ENCODE peak calls at places on chromosomes 7 and 10, in seven cellular contexts. I is neural progenitor cell, Y is GM23338, E is esophagus muscularis mucosa, V is lung, W is A549, S is H1. M is an unnamed sample.

GRCh38 chr7:16638282-16639265 is 7.0 kb downstream of the ANKMY2 start:
- DNase-seq in I (peak; percentile 66), Y (no peak), E (no peak), V (no peak), W (no peak), S (no peak), M (no peak)

GRCh38 chr7:2405601-2406345 is 2.4 kb downstream of the CHST12 start:
- DNase-seq in I (no peak), Y (no peak), E (no peak), V (no peak), W (no peak), S (no peak), M (no peak)

GRCh38 chr7:107939472-107940145 is 48.6 kb downstream of the DLD start:
- DNase-seq in I (no peak), Y (no peak), E (no peak), V (no peak), W (no peak), S (no peak), M (peak; percentile 57)

GRCh38 chr10:111612273-111612672 is 535.4 kb downstream of the ADRA2A start:
- DNase-seq in I (no peak), Y (no peak), E (no peak), V (no peak), W (no peak), S (no peak), M (no peak)

GRCh38 chr10:11678074-11678793 is 63.9 kb upstream of the ECHDC3 start:
- DNase-seq in I (no peak), Y (no peak), E (no peak), V (no peak), W (no peak), S (no peak), M (peak; percentile 50)

GRCh38 chr7:38374507-38374906 is 101.1 kb upstream of the TARP start:
- DNase-seq in I (peak; percentile 72), Y (peak; percentile 80), E (no peak), V (no peak), W (peak; percentile 42), S (peak; percentile 70), M (peak; percentile 42)

GRCh38 chr10:5443429-5443828 is 31.1 kb downstream of the NET1 start:
- DNase-seq in I (no peak), Y (no peak), E (no peak), V (no peak), W (no peak), S (no peak), M (no peak)

GRCh38 chr10:33612551-33612950 is 278.1 kb upstream of the NRP1 start:
- DNase-seq in I (no peak), Y (no peak), E (no peak), V (no peak), W (no peak), S (no peak), M (peak; percentile 90)

GRCh38 chr7:102469351-102469971 is 4.7 kb downstream of the LRWD1 start:
- DNase-seq in I (no peak), Y (no peak), E (no peak), V (no peak), W (no peak), S (no peak), M (no peak)

GRCh38 chr7:104895851-104896236 is 118.2 kb upstream of the KMT2E start:
- DNase-seq in I (no peak), Y (no peak), E (no peak), V (no peak), W (no peak), S (no peak), M (no peak)

GRCh38 chr10:50577681-50578350 is 45.9 kb downstream of the SGMS1 start:
- DNase-seq in I (no peak), Y (no peak), E (no peak), V (no peak), W (no peak), S (no peak), M (peak; percentile 50)

GRCh38 chr10:86410542-86411124 is 44.0 kb upstream of the GRID1 start:
- DNase-seq in I (no peak), Y (no peak), E (no peak), V (no peak), W (peak; percentile 63), S (no peak), M (peak; percentile 49)

GRCh38 chr7:67371429-67372305 is 375.0 kb downstream of the TYW1 start:
- DNase-seq in I (peak; percentile 85), Y (peak; percentile 91), E (no peak), V (peak; percentile 63), W (peak; percentile 71), S (peak; percentile 85), M (peak; percentile 71)

GRCh38 chr7:36513393-36513792 is 123.7 kb downstream of the ANLN start:
- DNase-seq in I (no peak), Y (no peak), E (no peak), V (no peak), W (no peak), S (no peak), M (no peak)

GRCh38 chr10:44030132-44030531 is 354.8 kb downstream of the CXCL12 start:
- DNase-seq in I (peak; percentile 48), Y (peak; percentile 72), E (no peak), V (no peak), W (no peak), S (peak; percentile 44), M (no peak)

GRCh38 chr7:157892751-157893150 is 555.9 kb downstream of the DNAJB6 start:
- DNase-seq in I (no peak), Y (no peak), E (no peak), V (no peak), W (no peak), S (no peak), M (no peak)

GRCh38 chr10:128125416-128125943 is 743 bp downstream of the MKI67 start:
- DNase-seq in I (peak; percentile 9), Y (no peak), E (no peak), V (no peak), W (peak; percentile 18), S (no peak), M (no peak)

GRCh38 chr7:156031679-156032478 is 219.6 kb upstream of the SHH start:
- DNase-seq in I (no peak), Y (no peak), E (peak; percentile 31), V (no peak), W (no peak), S (no peak), M (no peak)

GRCh38 chr10:71210031-71210871 is 2.1 kb upstream of the UNC5B start:
- DNase-seq in I (no peak), Y (no peak), E (no peak), V (no peak), W (no peak), S (no peak), M (no peak)

GRCh38 chr7:25624837-25625236 is 396.6 kb upstream of the NPVF start:
- DNase-seq in I (no peak), Y (no peak), E (peak; percentile 86), V (no peak), W (no peak), S (no peak), M (peak; percentile 21)

GRCh38 chr7:128197586-128197985 is 43.5 kb upstream of the LEP start:
- DNase-seq in I (no peak), Y (no peak), E (no peak), V (no peak), W (no peak), S (no peak), M (no peak)

DNA sequence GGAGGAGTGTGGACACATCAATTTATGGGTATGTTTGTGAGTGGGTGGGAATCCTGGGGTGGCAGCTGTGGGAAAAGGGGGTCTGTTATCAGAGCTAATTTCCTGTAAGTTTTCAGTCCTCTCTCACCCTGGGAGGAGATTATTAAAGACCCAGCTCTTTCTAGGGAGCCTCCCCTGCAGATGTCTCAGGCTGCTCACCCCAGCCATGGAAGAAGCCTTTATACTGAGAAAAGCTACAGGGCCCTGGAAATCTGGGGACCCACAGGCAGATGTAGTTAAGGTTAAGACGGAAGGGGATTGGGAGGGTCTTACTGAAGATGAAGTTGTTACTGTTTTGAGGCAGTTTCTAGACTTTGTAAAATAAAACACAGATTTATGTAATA is 4.6 kb downstream of the ZNF680 start:
- DNase-seq in I (no peak), Y (no peak), E (no peak), V (no peak), W (no peak), S (no peak), M (no peak)
- H3K4me3 ChIP-seq in I (no peak overlapping the region), Y (no peak overlapping the region), E (no peak overlapping the region), V (no peak overlapping the region), W (no peak overlapping the region), S (no peak overlapping the region), M (no peak overlapping the region)

DNA sequence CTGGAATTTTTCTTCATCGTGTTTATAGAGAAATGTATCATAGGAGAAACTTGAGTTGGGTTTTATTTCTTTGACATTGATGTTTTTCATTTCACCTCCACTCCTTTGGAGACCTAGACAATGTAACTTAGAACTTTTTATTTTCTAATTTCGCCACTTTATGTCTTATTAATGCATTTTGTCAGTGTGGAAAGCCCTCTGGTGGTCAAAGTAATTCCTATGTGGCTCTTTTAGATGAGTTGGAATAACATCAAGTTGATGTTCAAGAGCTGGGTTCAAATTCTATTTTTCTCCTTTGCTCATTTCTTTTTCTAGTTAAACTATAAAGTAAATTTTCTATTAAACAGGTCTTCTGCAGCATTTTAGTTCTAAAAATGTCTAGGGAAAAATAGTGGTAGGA is 478.6 kb downstream of the LRMDA start:
- DNase-seq in I (no peak), Y (peak; percentile 36), E (no peak), V (no peak), W (peak; percentile 19), S (no peak), M (peak; percentile 46)
- TF ChIP-seq CTCF in I (peak; percentile 42), Y (peak; percentile 67), E (peak; percentile 48), V (peak; percentile 21), W (peak; percentile 60), S (no peak), M (peak; percentile 52)

GRCh38 chr7:1022801-1023465 is 21.4 kb upstream of the GPR146 start:
- DNase-seq in I (no peak), Y (no peak), E (no peak), V (no peak), W (no peak), S (no peak), M (no peak)

GRCh38 chr7:1021931-1022330 is 22.4 kb upstream of the GPR146 start:
- DNase-seq in I (no peak), Y (no peak), E (no peak), V (no peak), W (no peak), S (no peak), M (no peak)

GRCh38 chr7:1021366-1021765 is 23.0 kb upstream of the GPR146 start:
- DNase-seq in I (no peak), Y (no peak), E (no peak), V (no peak), W (no peak), S (no peak), M (no peak)

GRCh38 chr7:1020849-1021251 is 23.5 kb upstream of the GPR146 start:
- DNase-seq in I (no peak), Y (no peak), E (no peak), V (no peak), W (no peak), S (no peak), M (no peak)

GRCh38 chr7:1022356-1022755 is 22.0 kb upstream of the GPR146 start:
- DNase-seq in I (no peak), Y (no peak), E (no peak), V (no peak), W (no peak), S (no peak), M (no peak)
- H3K4me3 ChIP-seq in I (no peak overlapping the region), Y (no peak overlapping the region), E (no peak overlapping the region), V (no peak overlapping the region), W (no peak overlapping the region), S (no peak overlapping the region), M (no peak overlapping the region)

DNA sequence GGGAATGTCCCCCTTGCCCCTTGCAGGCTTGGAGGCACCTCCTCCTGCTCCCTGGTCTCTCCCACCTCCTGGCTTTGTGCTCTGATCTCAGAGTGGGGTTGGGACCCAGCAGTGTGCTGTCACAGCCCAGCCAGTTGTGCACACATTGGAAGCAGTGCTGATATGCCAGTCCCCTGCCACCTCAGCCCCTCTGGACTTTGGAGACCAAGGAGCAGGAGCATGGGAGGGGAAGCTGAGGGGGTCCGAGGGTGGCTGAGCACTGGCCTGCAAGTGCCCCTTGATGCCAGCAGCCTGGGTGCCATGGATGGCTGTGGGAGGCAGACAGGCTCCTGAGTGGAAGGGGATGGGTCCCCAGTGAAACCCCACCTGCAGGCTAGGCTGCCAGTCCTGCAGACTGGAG is 235.4 kb downstream of the ZNF716 start:
- DNase-seq in I (no peak), Y (no peak), E (no peak), V (no peak), W (no peak), S (no peak), M (no peak)
- TF ChIP-seq CTCF in I (no peak), Y (no peak), E (no peak), V (no peak), W (no peak), S (no peak), M (no peak)